ENCODE peak calls at places on chromosomes 5 and 9, in four cellular contexts. One of them, this sample, is unnamed.

GRCh38 chr9:82695704-82696103 is 367.2 kb downstream of the RASEF start:
- DNase-seq in BE2C: no peak
- DNase-seq in neural crest cell: no peak
- DNase-seq in fibroblast of the aortic adventitia: no peak
- DNase-seq in this sample: no peak

GRCh38 chr9:134546746-134547145 is 94.9 kb upstream of the COL5A1 start:
- DNase-seq in BE2C: peak
- DNase-seq in fibroblast of the aortic adventitia: no peak
- DNase-seq in neural crest cell: no peak
- DNase-seq in this sample: no peak

GRCh38 chr9:92406506-92406905 is 2.1 kb upstream of the OGN start:
- DNase-seq in BE2C: no peak
- DNase-seq in neural crest cell: no peak
- DNase-seq in fibroblast of the aortic adventitia: peak
- DNase-seq in this sample: no peak

GRCh38 chr5:84433461-84433860 is 48.8 kb upstream of the EDIL3 start:
- DNase-seq in BE2C: no peak
- DNase-seq in fibroblast of the aortic adventitia: peak
- DNase-seq in neural crest cell: no peak
- DNase-seq in this sample: no peak

GRCh38 chr5:1955586-1955985 is 72.9 kb upstream of the IRX4 start:
- DNase-seq in BE2C: no peak
- DNase-seq in neural crest cell: no peak
- DNase-seq in fibroblast of the aortic adventitia: no peak
- DNase-seq in this sample: no peak

GRCh38 chr5:79346420-79346824 is 110.5 kb downstream of the JMY start:
- DNase-seq in neural crest cell: no peak
- DNase-seq in fibroblast of the aortic adventitia: peak
- DNase-seq in BE2C: no peak
- DNase-seq in this sample: no peak

GRCh38 chr9:128191406-128192046 is at the start of gene CIZ1:
- DNase-seq in BE2C: peak
- DNase-seq in fibroblast of the aortic adventitia: peak
- DNase-seq in neural crest cell: peak
- DNase-seq in this sample: peak

GRCh38 chr5:135251099-135251498 is 147.9 kb downstream of the MACROH2A1 start:
- DNase-seq in BE2C: no peak
- DNase-seq in neural crest cell: no peak
- DNase-seq in fibroblast of the aortic adventitia: no peak
- DNase-seq in this sample: no peak

GRCh38 chr5:123696948-123697347 is 185.0 kb downstream of the CSNK1G3 start:
- DNase-seq in neural crest cell: no peak
- DNase-seq in fibroblast of the aortic adventitia: peak
- DNase-seq in BE2C: no peak
- DNase-seq in this sample: no peak

GRCh38 chr5:179264641-179265528 is 80.4 kb downstream of the ADAMTS2 start:
- DNase-seq in neural crest cell: no peak
- DNase-seq in BE2C: peak
- DNase-seq in fibroblast of the aortic adventitia: no peak
- DNase-seq in this sample: no peak

GRCh38 chr9:20898885-20899554 is 132.4 kb downstream of the HACD4 start:
- DNase-seq in neural crest cell: no peak
- DNase-seq in fibroblast of the aortic adventitia: peak
- DNase-seq in BE2C: peak
- DNase-seq in this sample: no peak

GRCh38 chr9:2340046-2340760 is 281.4 kb upstream of the VLDLR start:
- DNase-seq in fibroblast of the aortic adventitia: no peak
- DNase-seq in neural crest cell: no peak
- DNase-seq in BE2C: no peak
- DNase-seq in this sample: no peak

GRCh38 chr5:109939109-109939682 is 249.5 kb downstream of the MAN2A1 start:
- DNase-seq in BE2C: no peak
- DNase-seq in neural crest cell: no peak
- DNase-seq in fibroblast of the aortic adventitia: peak
- DNase-seq in this sample: no peak

GRCh38 chr9:34343090-34343489 is 13.7 kb downstream of the NUDT2 start:
- DNase-seq in BE2C: no peak
- DNase-seq in neural crest cell: no peak
- DNase-seq in fibroblast of the aortic adventitia: peak
- DNase-seq in this sample: no peak

GRCh38 chr5:72121753-72122445 is 14.6 kb downstream of the MAP1B start:
- DNase-seq in BE2C: no peak
- DNase-seq in neural crest cell: no peak
- DNase-seq in fibroblast of the aortic adventitia: no peak
- DNase-seq in this sample: no peak

GRCh38 chr5:109921735-109922395 is 232.1 kb downstream of the MAN2A1 start:
- DNase-seq in BE2C: peak
- DNase-seq in neural crest cell: no peak
- DNase-seq in fibroblast of the aortic adventitia: no peak
- DNase-seq in this sample: no peak

GRCh38 chr9:126205260-126205659 is 121.4 kb upstream of the MVB12B start:
- DNase-seq in BE2C: no peak
- DNase-seq in neural crest cell: no peak
- DNase-seq in fibroblast of the aortic adventitia: no peak
- DNase-seq in this sample: no peak

GRCh38 chr5:24487371-24487770 is 157.4 kb downstream of the CDH10 start:
- DNase-seq in BE2C: no peak
- DNase-seq in fibroblast of the aortic adventitia: no peak
- DNase-seq in neural crest cell: no peak
- DNase-seq in this sample: no peak

GRCh38 chr5:77761606-77762005 is 14.5 kb downstream of the TBCA start:
- DNase-seq in BE2C: no peak
- DNase-seq in fibroblast of the aortic adventitia: no peak
- DNase-seq in neural crest cell: no peak
- DNase-seq in this sample: no peak

GRCh38 chr5:168947212-168947868 is 353.6 kb downstream of the SLIT3 start:
- DNase-seq in BE2C: peak
- DNase-seq in neural crest cell: peak
- DNase-seq in fibroblast of the aortic adventitia: peak
- DNase-seq in this sample: peak

GRCh38 chr9:108397286-108397685 is 458.5 kb downstream of the ACTL7B start:
- DNase-seq in fibroblast of the aortic adventitia: no peak
- DNase-seq in neural crest cell: no peak
- DNase-seq in BE2C: no peak
- DNase-seq in this sample: no peak

GRCh38 chr9:114387678-114388431 is at the start of gene AKNA:
- DNase-seq in fibroblast of the aortic adventitia: peak
- DNase-seq in neural crest cell: peak
- DNase-seq in BE2C: no peak
- DNase-seq in this sample: peak

GRCh38 chr9:69444021-69444420 is 119.0 kb downstream of the ENTREP1 start:
- DNase-seq in neural crest cell: no peak
- DNase-seq in BE2C: no peak
- DNase-seq in fibroblast of the aortic adventitia: peak
- DNase-seq in this sample: no peak

GRCh38 chr9:130196643-130197042 is 24.4 kb downstream of the NCS1 start:
- DNase-seq in neural crest cell: no peak
- DNase-seq in fibroblast of the aortic adventitia: peak
- DNase-seq in BE2C: peak
- DNase-seq in this sample: no peak

GRCh38 chr5:52769061-52769460 is 18.7 kb upstream of the ITGA1 start:
- DNase-seq in BE2C: no peak
- DNase-seq in neural crest cell: no peak
- DNase-seq in fibroblast of the aortic adventitia: no peak
- DNase-seq in this sample: no peak

GRCh38 chr5:6710078-6710477 is 3.2 kb upstream of the TENT4A start:
- DNase-seq in fibroblast of the aortic adventitia: no peak
- DNase-seq in neural crest cell: no peak
- DNase-seq in BE2C: no peak
- DNase-seq in this sample: no peak

GRCh38 chr9:136095028-136095494 is at the start of gene NACC2:
- DNase-seq in fibroblast of the aortic adventitia: peak
- DNase-seq in BE2C: peak
- DNase-seq in neural crest cell: no peak
- DNase-seq in this sample: peak

GRCh38 chr9:93659837-93660177 is 83.4 kb downstream of the PHF2 start:
- DNase-seq in BE2C: peak
- DNase-seq in fibroblast of the aortic adventitia: no peak
- DNase-seq in neural crest cell: no peak
- DNase-seq in this sample: no peak

GRCh38 chr9:2597483-2597882 is 24.1 kb upstream of the VLDLR start:
- DNase-seq in neural crest cell: no peak
- DNase-seq in fibroblast of the aortic adventitia: peak
- DNase-seq in BE2C: no peak
- DNase-seq in this sample: no peak

GRCh38 chr9:19431361-19432171 is 22.8 kb downstream of the ACER2 start:
- DNase-seq in neural crest cell: no peak
- DNase-seq in BE2C: no peak
- DNase-seq in fibroblast of the aortic adventitia: peak
- DNase-seq in this sample: peak

GRCh38 chr5:1801061-1801953 is at the start of gene NDUFS6:
- DNase-seq in BE2C: peak
- DNase-seq in fibroblast of the aortic adventitia: peak
- DNase-seq in neural crest cell: peak
- DNase-seq in this sample: peak

GRCh38 chr9:85941617-85941930 is 628 bp downstream of the NAA35 start:
- DNase-seq in fibroblast of the aortic adventitia: no peak
- DNase-seq in neural crest cell: no peak
- DNase-seq in BE2C: no peak
- DNase-seq in this sample: no peak

GRCh38 chr9:94250456-94250855 is 8.6 kb upstream of the ZNF169 start:
- DNase-seq in neural crest cell: no peak
- DNase-seq in fibroblast of the aortic adventitia: no peak
- DNase-seq in BE2C: no peak
- DNase-seq in this sample: no peak

GRCh38 chr5:35651002-35651756 is 33.5 kb downstream of the SPEF2 start:
- DNase-seq in neural crest cell: peak
- DNase-seq in fibroblast of the aortic adventitia: peak
- DNase-seq in BE2C: peak
- DNase-seq in this sample: peak

GRCh38 chr9:19028835-19029451 is 4.1 kb downstream of the SAXO1 start:
- DNase-seq in fibroblast of the aortic adventitia: peak
- DNase-seq in BE2C: peak
- DNase-seq in neural crest cell: peak
- DNase-seq in this sample: peak

GRCh38 chr5:16437974-16438373 is 27.6 kb downstream of the ZNF622 start:
- DNase-seq in fibroblast of the aortic adventitia: peak
- DNase-seq in neural crest cell: no peak
- DNase-seq in BE2C: no peak
- DNase-seq in this sample: no peak
- TF ChIP-seq CTCF in fibroblast of the aortic adventitia: peak
- TF ChIP-seq CTCF in neural crest cell: no peak
- TF ChIP-seq CTCF in BE2C: peak
- TF ChIP-seq CTCF in this sample: no peak

DNA sequence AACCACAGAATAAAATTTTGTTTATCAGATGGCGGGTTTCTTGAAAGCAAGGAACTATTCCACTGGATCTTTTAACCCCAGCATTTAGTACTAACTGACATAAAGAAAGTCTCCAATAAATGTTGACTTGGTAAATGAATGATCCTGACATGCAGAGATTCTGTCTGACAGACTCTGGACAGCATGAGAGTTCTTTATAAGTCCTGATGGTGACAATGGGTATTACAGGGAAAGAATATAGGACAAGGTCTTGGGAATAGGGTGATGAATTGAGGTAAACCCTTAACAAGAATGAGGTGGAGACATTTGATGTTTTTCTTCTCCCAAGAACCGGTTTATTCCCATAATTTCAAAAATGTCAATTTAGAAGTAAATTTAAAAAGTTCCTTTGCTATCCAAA is 453.9 kb downstream of the TUSC1 start:
- DNase-seq in fibroblast of the aortic adventitia: no peak
- DNase-seq in BE2C: no peak
- DNase-seq in neural crest cell: no peak
- DNase-seq in this sample: no peak
- TF ChIP-seq CTCF in fibroblast of the aortic adventitia: no peak
- TF ChIP-seq CTCF in BE2C: peak
- TF ChIP-seq CTCF in neural crest cell: no peak
- TF ChIP-seq CTCF in this sample: no peak

GRCh38 chr5:131536849-131537448 is 98.1 kb downstream of the RAPGEF6 start:
- DNase-seq in BE2C: no peak
- DNase-seq in fibroblast of the aortic adventitia: no peak
- DNase-seq in neural crest cell: no peak
- DNase-seq in this sample: no peak
- TF ChIP-seq CTCF in BE2C: no peak
- TF ChIP-seq CTCF in fibroblast of the aortic adventitia: no peak
- TF ChIP-seq CTCF in neural crest cell: no peak
- TF ChIP-seq CTCF in this sample: no peak

GRCh38 chr9:16290169-16290568 is 580.3 kb downstream of the BNC2 start:
- DNase-seq in BE2C: no peak
- DNase-seq in fibroblast of the aortic adventitia: no peak
- DNase-seq in neural crest cell: no peak
- DNase-seq in this sample: no peak
- TF ChIP-seq CTCF in BE2C: no peak
- TF ChIP-seq CTCF in fibroblast of the aortic adventitia: no peak
- TF ChIP-seq CTCF in neural crest cell: no peak
- TF ChIP-seq CTCF in this sample: no peak

GRCh38 chr9:117535439-117535838 is 120.6 kb upstream of the ASTN2 start:
- DNase-seq in BE2C: no peak
- DNase-seq in fibroblast of the aortic adventitia: no peak
- DNase-seq in neural crest cell: no peak
- DNase-seq in this sample: no peak
- TF ChIP-seq CTCF in BE2C: peak
- TF ChIP-seq CTCF in fibroblast of the aortic adventitia: no peak
- TF ChIP-seq CTCF in neural crest cell: no peak
- TF ChIP-seq CTCF in this sample: peak

GRCh38 chr5:172732201-172732865 is 38.7 kb downstream of the DUSP1 start:
- DNase-seq in BE2C: no peak
- DNase-seq in neural crest cell: no peak
- DNase-seq in fibroblast of the aortic adventitia: no peak
- DNase-seq in this sample: no peak

GRCh38 chr5:172731286-172732073 is 39.5 kb downstream of the DUSP1 start:
- DNase-seq in BE2C: no peak
- DNase-seq in fibroblast of the aortic adventitia: no peak
- DNase-seq in neural crest cell: no peak
- DNase-seq in this sample: no peak

GRCh38 chr5:172735141-172735831 is 35.7 kb downstream of the DUSP1 start:
- DNase-seq in fibroblast of the aortic adventitia: no peak
- DNase-seq in neural crest cell: no peak
- DNase-seq in BE2C: no peak
- DNase-seq in this sample: no peak

GRCh38 chr5:172733974-172734346 is 37.0 kb downstream of the DUSP1 start:
- DNase-seq in BE2C: no peak
- DNase-seq in neural crest cell: no peak
- DNase-seq in fibroblast of the aortic adventitia: no peak
- DNase-seq in this sample: no peak

GRCh38 chr5:172733179-172733973 is 37.6 kb downstream of the DUSP1 start:
- DNase-seq in fibroblast of the aortic adventitia: peak
- DNase-seq in neural crest cell: no peak
- DNase-seq in BE2C: no peak
- DNase-seq in this sample: peak
- TF ChIP-seq CTCF in fibroblast of the aortic adventitia: peak
- TF ChIP-seq CTCF in neural crest cell: no peak
- TF ChIP-seq CTCF in BE2C: no peak
- TF ChIP-seq CTCF in this sample: no peak

This sample was measured in nephron progenitor cell.